ENCODE peak calls at places on chromosomes 12 and 14, in four cellular contexts. B is activated CD4-positive, alpha-beta T cell treated with anti-CD3 and anti-CD28 coated beads, Interleukin-2, amount 10 ng/mL, durations not matched to agents 7 days and 5 days; R is pancreas; L is tibial artery. N is an unnamed sample.

GRCh38 chr12:83318386-83318971 is 631.8 kb downstream of the TMTC2 start:
- DNase-seq in B (no peak), L (no peak), R (no peak), N (no peak)

GRCh38 chr12:109927622-109928021 is 27.5 kb downstream of the TCHP start:
- DNase-seq in B (peak), L (no peak), R (peak), N (peak)

GRCh38 chr12:13198921-13199320 is 2.4 kb downstream of the EMP1 start:
- DNase-seq in B (no peak), R (no peak), L (no peak), N (no peak)

GRCh38 chr12:55647027-55647426 is 10.3 kb downstream of the OR10P1 start:
- DNase-seq in R (no peak), B (no peak), L (no peak), N (no peak)

GRCh38 chr14:29216774-29217232 is 450.2 kb downstream of the FOXG1 start:
- DNase-seq in R (no peak), L (no peak), B (no peak), N (no peak)

GRCh38 chr12:121792607-121793500 is 634 bp downstream of the RHOF start:
- DNase-seq in L (no peak), R (peak), B (peak), N (peak)

GRCh38 chr14:31122098-31122611 is 85.4 kb downstream of the HECTD1 start:
- DNase-seq in B (no peak), L (no peak), R (no peak), N (peak)

GRCh38 chr12:15629108-15629507 is 160.1 kb downstream of the EPS8 start:
- DNase-seq in B (no peak), R (no peak), L (peak), N (peak)

GRCh38 chr12:113322353-113322752 is 12.6 kb downstream of the SLC8B1 start:
- DNase-seq in R (no peak), L (no peak), B (no peak), N (no peak)

GRCh38 chr12:2813573-2814185 is 1.2 kb downstream of the ITFG2 start:
- DNase-seq in L (no peak), R (no peak), B (peak), N (peak)

GRCh38 chr14:36518031-36518585 is 1.9 kb downstream of the NKX2-1 start:
- DNase-seq in R (no peak), L (no peak), B (no peak), N (no peak)

GRCh38 chr12:53428741-53429140 is 5.1 kb downstream of the AMHR2 start:
- DNase-seq in R (no peak), B (no peak), L (peak), N (no peak)

GRCh38 chr12:26196424-26196722 is 1.0 kb downstream of the SSPN start:
- DNase-seq in B (no peak), L (no peak), R (no peak), N (no peak)

GRCh38 chr12:111194703-111195051 is 174.2 kb downstream of the PHETA1 start:
- DNase-seq in R (no peak), B (no peak), L (no peak), N (no peak)

GRCh38 chr14:60249321-60250251 is 565 bp downstream of the PPM1A start:
- DNase-seq in B (peak), R (peak), L (peak), N (peak)

GRCh38 chr12:52672321-52672933 is 7.8 kb downstream of the KRT1 start:
- DNase-seq in L (no peak), B (no peak), R (no peak), N (no peak)

GRCh38 chr14:23525611-23526010 is 26.0 kb downstream of the ZFHX2 start:
- DNase-seq in B (no peak), L (no peak), R (no peak), N (no peak)

N was measured in GM12865.